ENCODE peak calls at places on chromosomes 7 and 10, in ten cellular contexts. One of them, this sample, is unnamed.

GRCh38 chr10:130301026-130301892 is 165.1 kb downstream of the GLRX3 start:
- DNase-seq in upper lobe of right lung: peak
- DNase-seq in fibroblast of the aortic adventitia: peak
- DNase-seq in foreskin fibroblast: peak
- DNase-seq in left lung: peak
- DNase-seq in uterus: no peak
- DNase-seq in HCT116: no peak
- DNase-seq in keratinocyte: no peak
- DNase-seq in AG09309: peak
- DNase-seq in fibroblast of mammary gland: peak
- DNase-seq in this sample: peak

GRCh38 chr10:86734209-86734988 is 22.0 kb upstream of the BMPR1A start:
- DNase-seq in upper lobe of right lung: no peak
- DNase-seq in fibroblast of the aortic adventitia: no peak
- DNase-seq in foreskin fibroblast: no peak
- DNase-seq in left lung: no peak
- DNase-seq in uterus: no peak
- DNase-seq in HCT116: no peak
- DNase-seq in keratinocyte: no peak
- DNase-seq in AG09309: no peak
- DNase-seq in fibroblast of mammary gland: no peak
- DNase-seq in this sample: no peak

GRCh38 chr7:90792301-90792700 is 196.2 kb downstream of the CDK14 start:
- DNase-seq in upper lobe of right lung: no peak
- DNase-seq in fibroblast of the aortic adventitia: no peak
- DNase-seq in foreskin fibroblast: no peak
- DNase-seq in left lung: no peak
- DNase-seq in uterus: no peak
- DNase-seq in HCT116: no peak
- DNase-seq in keratinocyte: no peak
- DNase-seq in AG09309: no peak
- DNase-seq in fibroblast of mammary gland: no peak
- DNase-seq in this sample: no peak

GRCh38 chr7:102024769-102025391 is 207.5 kb downstream of the CUX1 start:
- DNase-seq in upper lobe of right lung: no peak
- DNase-seq in fibroblast of the aortic adventitia: no peak
- DNase-seq in foreskin fibroblast: no peak
- DNase-seq in left lung: no peak
- DNase-seq in uterus: no peak
- DNase-seq in HCT116: no peak
- DNase-seq in keratinocyte: no peak
- DNase-seq in AG09309: no peak
- DNase-seq in fibroblast of mammary gland: no peak
- DNase-seq in this sample: no peak

GRCh38 chr10:42969147-42969546 is 107.7 kb upstream of the RET start:
- DNase-seq in upper lobe of right lung: no peak
- DNase-seq in fibroblast of the aortic adventitia: no peak
- DNase-seq in foreskin fibroblast: no peak
- DNase-seq in left lung: peak
- DNase-seq in uterus: no peak
- DNase-seq in HCT116: no peak
- DNase-seq in keratinocyte: no peak
- DNase-seq in AG09309: no peak
- DNase-seq in fibroblast of mammary gland: no peak
- DNase-seq in this sample: no peak

GRCh38 chr10:33139191-33139646 is 181.2 kb upstream of the ITGB1 start:
- DNase-seq in upper lobe of right lung: no peak
- DNase-seq in fibroblast of the aortic adventitia: no peak
- DNase-seq in foreskin fibroblast: no peak
- DNase-seq in left lung: no peak
- DNase-seq in uterus: no peak
- DNase-seq in HCT116: no peak
- DNase-seq in keratinocyte: no peak
- DNase-seq in AG09309: no peak
- DNase-seq in fibroblast of mammary gland: no peak
- DNase-seq in this sample: no peak

GRCh38 chr10:80161321-80162084 is 29.0 kb downstream of the PLAC9 start:
- DNase-seq in upper lobe of right lung: no peak
- DNase-seq in fibroblast of the aortic adventitia: no peak
- DNase-seq in foreskin fibroblast: no peak
- DNase-seq in left lung: no peak
- DNase-seq in uterus: no peak
- DNase-seq in HCT116: no peak
- DNase-seq in keratinocyte: no peak
- DNase-seq in AG09309: no peak
- DNase-seq in fibroblast of mammary gland: no peak
- DNase-seq in this sample: no peak

GRCh38 chr7:89770156-89770555 is 384.1 kb upstream of the STEAP1 start:
- DNase-seq in upper lobe of right lung: no peak
- DNase-seq in fibroblast of the aortic adventitia: no peak
- DNase-seq in foreskin fibroblast: no peak
- DNase-seq in left lung: no peak
- DNase-seq in uterus: no peak
- DNase-seq in HCT116: no peak
- DNase-seq in keratinocyte: no peak
- DNase-seq in AG09309: no peak
- DNase-seq in fibroblast of mammary gland: no peak
- DNase-seq in this sample: no peak

GRCh38 chr10:24777191-24777590 is 53.5 kb upstream of the ARHGAP21 start:
- DNase-seq in upper lobe of right lung: no peak
- DNase-seq in fibroblast of the aortic adventitia: peak
- DNase-seq in foreskin fibroblast: no peak
- DNase-seq in left lung: no peak
- DNase-seq in uterus: no peak
- DNase-seq in HCT116: no peak
- DNase-seq in keratinocyte: no peak
- DNase-seq in AG09309: no peak
- DNase-seq in fibroblast of mammary gland: peak
- DNase-seq in this sample: peak

DNA sequence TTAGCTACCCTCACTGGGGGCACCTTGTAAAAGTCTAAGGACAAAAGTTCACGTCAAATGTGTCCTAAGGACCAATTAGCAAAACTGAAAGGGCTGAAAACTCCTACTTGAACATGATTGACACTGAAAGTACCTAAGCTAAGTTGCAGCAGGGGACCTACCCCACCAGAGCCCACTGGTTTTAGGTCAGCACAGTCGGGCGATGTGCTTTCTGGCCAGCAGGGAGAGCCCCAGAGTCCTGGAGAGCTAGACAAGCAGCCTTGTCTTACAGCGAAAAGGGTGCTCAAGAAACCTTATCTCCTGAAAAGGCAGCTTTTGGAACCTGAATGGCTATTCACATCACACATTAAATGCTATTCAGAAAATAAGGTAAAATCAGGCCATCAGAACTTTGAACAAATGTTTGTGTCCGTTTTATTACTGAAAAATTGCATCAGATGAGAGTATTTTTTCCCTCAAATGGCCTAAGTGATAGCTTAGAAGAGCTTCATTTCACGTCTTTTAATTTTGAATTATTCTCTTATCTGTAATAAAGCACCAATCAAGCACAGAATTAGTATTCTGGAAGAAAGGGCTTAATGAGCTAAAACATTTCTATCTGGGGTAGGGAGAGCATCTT is 52.2 kb upstream of the MKI67 start:
- DNase-seq in upper lobe of right lung: no peak
- DNase-seq in fibroblast of the aortic adventitia: no peak
- DNase-seq in foreskin fibroblast: no peak
- DNase-seq in left lung: no peak
- DNase-seq in uterus: no peak
- DNase-seq in HCT116: peak
- DNase-seq in keratinocyte: no peak
- DNase-seq in AG09309: no peak
- DNase-seq in fibroblast of mammary gland: peak
- DNase-seq in this sample: peak
- TF ChIP-seq CTCF in upper lobe of right lung: peak
- TF ChIP-seq CTCF in fibroblast of the aortic adventitia: peak
- TF ChIP-seq CTCF in foreskin fibroblast: peak
- TF ChIP-seq CTCF in left lung: peak
- TF ChIP-seq CTCF in uterus: no peak
- TF ChIP-seq CTCF in HCT116: peak
- TF ChIP-seq CTCF in keratinocyte: peak
- TF ChIP-seq CTCF in AG09309: peak
- TF ChIP-seq CTCF in fibroblast of mammary gland: peak
- TF ChIP-seq CTCF in this sample: peak

DNA sequence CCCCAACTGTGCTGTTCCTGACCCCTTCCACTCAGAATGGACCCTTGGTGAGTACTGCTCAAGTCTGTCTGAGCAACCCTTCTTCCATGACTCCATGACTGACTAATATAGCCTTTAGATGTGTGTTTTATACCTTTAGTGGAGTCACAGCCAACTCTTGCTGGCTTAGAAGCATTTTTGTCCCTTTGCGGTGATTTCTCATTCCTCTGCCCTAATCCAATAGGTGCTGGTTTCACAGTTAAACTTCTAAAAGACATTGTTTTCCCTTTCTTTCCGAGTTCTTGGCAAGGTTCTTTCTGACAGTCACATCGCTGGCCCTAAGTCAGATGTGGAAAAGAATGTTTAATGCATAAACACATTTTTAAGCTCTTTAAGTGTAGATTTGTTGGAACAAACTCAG is 4.0 kb downstream of the EPDR1 start:
- DNase-seq in upper lobe of right lung: no peak
- DNase-seq in fibroblast of the aortic adventitia: peak
- DNase-seq in foreskin fibroblast: no peak
- DNase-seq in left lung: no peak
- DNase-seq in uterus: no peak
- DNase-seq in HCT116: no peak
- DNase-seq in keratinocyte: no peak
- DNase-seq in AG09309: no peak
- DNase-seq in fibroblast of mammary gland: no peak
- DNase-seq in this sample: no peak
- H3K4me3 ChIP-seq in upper lobe of right lung: no peak
- H3K4me3 ChIP-seq in fibroblast of the aortic adventitia: no peak
- H3K4me3 ChIP-seq in foreskin fibroblast: no peak
- H3K4me3 ChIP-seq in left lung: no peak
- H3K4me3 ChIP-seq in uterus: no peak
- H3K4me3 ChIP-seq in HCT116: no peak
- H3K4me3 ChIP-seq in keratinocyte: no peak
- H3K4me3 ChIP-seq in AG09309: no peak
- H3K4me3 ChIP-seq in fibroblast of mammary gland: no peak
- H3K4me3 ChIP-seq in this sample: no peak

GRCh38 chr10:5902511-5903274 is 12.7 kb downstream of the FBH1 start:
- DNase-seq in upper lobe of right lung: no peak
- DNase-seq in fibroblast of the aortic adventitia: no peak
- DNase-seq in foreskin fibroblast: no peak
- DNase-seq in left lung: no peak
- DNase-seq in uterus: no peak
- DNase-seq in HCT116: no peak
- DNase-seq in keratinocyte: no peak
- DNase-seq in AG09309: no peak
- DNase-seq in fibroblast of mammary gland: no peak
- DNase-seq in this sample: no peak

GRCh38 chr10:5903563-5903962 is 13.5 kb downstream of the FBH1 start:
- DNase-seq in upper lobe of right lung: no peak
- DNase-seq in fibroblast of the aortic adventitia: no peak
- DNase-seq in foreskin fibroblast: no peak
- DNase-seq in left lung: no peak
- DNase-seq in uterus: no peak
- DNase-seq in HCT116: no peak
- DNase-seq in keratinocyte: no peak
- DNase-seq in AG09309: no peak
- DNase-seq in fibroblast of mammary gland: no peak
- DNase-seq in this sample: no peak

GRCh38 chr10:5898163-5898562 is 8.1 kb downstream of the FBH1 start:
- DNase-seq in upper lobe of right lung: no peak
- DNase-seq in fibroblast of the aortic adventitia: no peak
- DNase-seq in foreskin fibroblast: no peak
- DNase-seq in left lung: no peak
- DNase-seq in uterus: no peak
- DNase-seq in HCT116: no peak
- DNase-seq in keratinocyte: no peak
- DNase-seq in AG09309: no peak
- DNase-seq in fibroblast of mammary gland: no peak
- DNase-seq in this sample: no peak

GRCh38 chr10:5897504-5897903 is 7.5 kb downstream of the FBH1 start:
- DNase-seq in upper lobe of right lung: no peak
- DNase-seq in fibroblast of the aortic adventitia: no peak
- DNase-seq in foreskin fibroblast: no peak
- DNase-seq in left lung: no peak
- DNase-seq in uterus: no peak
- DNase-seq in HCT116: no peak
- DNase-seq in keratinocyte: no peak
- DNase-seq in AG09309: no peak
- DNase-seq in fibroblast of mammary gland: no peak
- DNase-seq in this sample: no peak

GRCh38 chr10:5900247-5900646 is 10.2 kb downstream of the FBH1 start:
- DNase-seq in upper lobe of right lung: no peak
- DNase-seq in fibroblast of the aortic adventitia: no peak
- DNase-seq in foreskin fibroblast: no peak
- DNase-seq in left lung: no peak
- DNase-seq in uterus: no peak
- DNase-seq in HCT116: no peak
- DNase-seq in keratinocyte: no peak
- DNase-seq in AG09309: no peak
- DNase-seq in fibroblast of mammary gland: no peak
- DNase-seq in this sample: no peak
- TF ChIP-seq CTCF in upper lobe of right lung: no peak
- TF ChIP-seq CTCF in fibroblast of the aortic adventitia: no peak
- TF ChIP-seq CTCF in foreskin fibroblast: no peak
- TF ChIP-seq CTCF in left lung: no peak
- TF ChIP-seq CTCF in uterus: no peak
- TF ChIP-seq CTCF in HCT116: no peak
- TF ChIP-seq CTCF in keratinocyte: no peak
- TF ChIP-seq CTCF in AG09309: no peak
- TF ChIP-seq CTCF in fibroblast of mammary gland: no peak
- TF ChIP-seq CTCF in this sample: no peak

GRCh38 chr7:137934941-137935848 is 66.7 kb downstream of the CREB3L2 start:
- DNase-seq in upper lobe of right lung: no peak
- DNase-seq in fibroblast of the aortic adventitia: no peak
- DNase-seq in foreskin fibroblast: no peak
- DNase-seq in left lung: no peak
- DNase-seq in uterus: no peak
- DNase-seq in HCT116: no peak
- DNase-seq in keratinocyte: no peak
- DNase-seq in AG09309: no peak
- DNase-seq in fibroblast of mammary gland: no peak
- DNase-seq in this sample: no peak
- H3K4me3 ChIP-seq in upper lobe of right lung: peak
- H3K4me3 ChIP-seq in fibroblast of the aortic adventitia: no peak
- H3K4me3 ChIP-seq in foreskin fibroblast: no peak
- H3K4me3 ChIP-seq in left lung: peak
- H3K4me3 ChIP-seq in uterus: no peak
- H3K4me3 ChIP-seq in HCT116: no peak
- H3K4me3 ChIP-seq in keratinocyte: no peak
- H3K4me3 ChIP-seq in AG09309: no peak
- H3K4me3 ChIP-seq in fibroblast of mammary gland: no peak
- H3K4me3 ChIP-seq in this sample: no peak

DNA sequence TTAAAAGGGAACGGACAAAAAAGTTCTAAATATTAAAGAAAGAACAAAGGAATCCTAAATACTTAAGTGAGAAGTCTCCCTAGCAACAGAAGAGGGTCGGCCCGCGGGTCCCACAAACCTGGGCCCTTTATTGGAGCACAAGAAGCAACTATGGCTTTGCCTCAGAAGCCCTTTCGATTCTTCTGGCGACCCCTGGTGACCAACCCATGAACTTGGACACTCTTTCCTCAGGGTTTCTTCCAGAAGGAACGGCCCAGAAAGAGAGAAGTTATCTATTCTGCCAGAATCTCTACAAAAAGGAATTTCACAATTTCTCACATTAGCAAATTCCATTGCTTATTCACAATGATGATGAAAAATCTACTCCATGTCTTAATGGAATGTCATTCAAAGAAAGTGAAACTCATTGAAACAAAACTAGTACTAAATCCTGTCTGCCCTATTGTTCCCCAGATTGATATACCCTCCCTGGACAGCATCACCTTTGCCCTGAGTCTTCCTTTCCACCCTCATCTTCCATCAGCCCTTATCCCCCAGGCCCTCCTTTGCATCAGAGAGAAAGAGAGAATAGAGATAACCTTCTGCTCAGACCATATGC is 43.7 kb downstream of the CPVL start:
- DNase-seq in upper lobe of right lung: peak
- DNase-seq in fibroblast of the aortic adventitia: peak
- DNase-seq in foreskin fibroblast: peak
- DNase-seq in left lung: peak
- DNase-seq in uterus: peak
- DNase-seq in HCT116: peak
- DNase-seq in keratinocyte: no peak
- DNase-seq in AG09309: peak
- DNase-seq in fibroblast of mammary gland: peak
- DNase-seq in this sample: peak
- TF ChIP-seq CTCF in upper lobe of right lung: peak
- TF ChIP-seq CTCF in fibroblast of the aortic adventitia: peak
- TF ChIP-seq CTCF in foreskin fibroblast: peak
- TF ChIP-seq CTCF in left lung: peak
- TF ChIP-seq CTCF in uterus: peak
- TF ChIP-seq CTCF in HCT116: peak
- TF ChIP-seq CTCF in keratinocyte: peak
- TF ChIP-seq CTCF in AG09309: peak
- TF ChIP-seq CTCF in fibroblast of mammary gland: peak
- TF ChIP-seq CTCF in this sample: peak

This sample was measured in AG10803.